ENCODE peak calls at places on chromosomes 16 and 17, in four cellular contexts. R is tibial nerve, W is dermis microvascular lymphatic vessel endothelial cell, U is heart right ventricle. O is an unnamed sample.
A peak's percentile ranks its signal among the peaks of the same experiment; 100 is the strongest.

GRCh38 chr17:3920940-3921852 is 4.9 kb upstream of the P2RX1 start:
- DNase-seq in W (no peak), R (no peak), U (no peak), O (no peak)

GRCh38 chr17:12070561-12070960 is 49.9 kb downstream of the MAP2K4 start:
- DNase-seq in W (no peak), R (no peak), U (no peak), O (no peak)

GRCh38 chr17:39591958-39592954 is 15.5 kb downstream of the NEUROD2 start:
- DNase-seq in U (peak; percentile 44), R (no peak), W (peak; percentile 55), O (peak; percentile 34)

GRCh38 chr17:73564856-73565255 is 79.4 kb downstream of the SDK2 start:
- DNase-seq in W (no peak), U (no peak), R (no peak), O (no peak)

GRCh38 chr17:76562734-76563148 is 22.9 kb downstream of the PRCD start:
- DNase-seq in R (no peak), U (no peak), W (peak; percentile 43), O (peak; percentile 50)

GRCh38 chr17:39754958-39755549 is 17.3 kb downstream of the GRB7 start:
- DNase-seq in U (no peak), R (no peak), W (no peak), O (no peak)

GRCh38 chr17:56891751-56892150 is 22.1 kb downstream of the TRIM25 start:
- DNase-seq in R (no peak), W (peak; percentile 51), U (no peak), O (peak; percentile 28)

GRCh38 chr16:72203401-72203800 is 31.4 kb upstream of the PMFBP1 start:
- DNase-seq in R (no peak), U (peak; percentile 16), W (peak; percentile 81), O (peak; percentile 83)

GRCh38 chr16:49129935-49130334 is 151.7 kb downstream of the CBLN1 start:
- DNase-seq in U (peak; percentile 21), R (no peak), W (no peak), O (no peak)

GRCh38 chr17:47829870-47830269 is 1.5 kb downstream of the MRPL10 start:
- DNase-seq in R (no peak), U (no peak), W (no peak), O (no peak)

GRCh38 chr17:75845933-75846700 is 1.9 kb upstream of the UNC13D start:
- DNase-seq in U (no peak), R (no peak), W (peak; percentile 37), O (peak; percentile 45)

GRCh38 chr17:55356440-55357328 is 65.0 kb downstream of the MMD start:
- DNase-seq in R (peak; percentile 69), U (peak; percentile 68), W (peak; percentile 68), O (peak; percentile 65)

GRCh38 chr17:16989230-16989952 is 17.5 kb upstream of the TNFRSF13B start:
- DNase-seq in W (no peak), U (no peak), R (no peak), O (no peak)

GRCh38 chr17:43530303-43531081 is 15.6 kb downstream of the ETV4 start:
- DNase-seq in R (peak; percentile 23), U (peak; percentile 84), W (peak; percentile 89), O (peak; percentile 92)

GRCh38 chr17:37490638-37491614 is 1.2 kb downstream of the DUSP14 start:
- DNase-seq in U (peak; percentile 64), R (no peak), W (peak; percentile 83), O (peak; percentile 85)

GRCh38 chr17:32998893-32999240 is 7.2 kb downstream of the SPACA3 start:
- DNase-seq in U (no peak), W (no peak), R (no peak), O (no peak)

GRCh38 chr17:43917348-43918025 is 10.2 kb upstream of the MPP2 start:
- DNase-seq in U (peak; percentile 34), W (peak; percentile 33), R (no peak), O (peak; percentile 32)

GRCh38 chr16:30924086-30924714 is 828 bp downstream of the FBXL19 start:
- DNase-seq in R (no peak), W (no peak), U (no peak), O (no peak)

GRCh38 chr16:57807968-57808528 is 5.8 kb upstream of the KIFC3 start:
- DNase-seq in U (peak; percentile 81), W (peak; percentile 69), R (peak; percentile 64), O (peak; percentile 75)

GRCh38 chr16:78647019-78647418 is 547.6 kb downstream of the WWOX start:
- DNase-seq in U (peak; percentile 39), W (no peak), R (no peak), O (no peak)

GRCh38 chr16:46757339-46758050 is 9.4 kb upstream of the MYLK3 start:
- DNase-seq in W (no peak), R (no peak), U (peak; percentile 87), O (no peak)

GRCh38 chr16:16992986-16993783 is 477.6 kb downstream of the XYLT1 start:
- DNase-seq in W (no peak), R (no peak), U (no peak), O (no peak)

GRCh38 chr17:80089762-80090161 is 11.6 kb upstream of the GAA start:
- DNase-seq in R (no peak), U (no peak), W (no peak), O (no peak)

GRCh38 chr17:59381716-59382570 is 50.5 kb downstream of the YPEL2 start:
- DNase-seq in W (peak; percentile 95), U (peak; percentile 86), R (no peak), O (peak; percentile 93)

O was measured in endothelial cell of umbilical vein.